ENCODE peak calls at places on chromosome 12, in seven cellular contexts. One of them, this sample, is unnamed.

GRCh38 chr12:34396861-34397590 is 374.7 kb downstream of the ALG10 start:
- DNase-seq in SJSA1: peak
- DNase-seq in BJ: no peak
- DNase-seq in cardiac fibroblast: no peak
- DNase-seq in AG04450: no peak
- DNase-seq in OCI-LY7: no peak
- DNase-seq in esophagus squamous epithelium: no peak
- DNase-seq in this sample: no peak

GRCh38 chr12:80763874-80764273 is 47.2 kb downstream of the MYF5 start:
- DNase-seq in SJSA1: no peak
- DNase-seq in BJ: no peak
- DNase-seq in cardiac fibroblast: peak
- DNase-seq in AG04450: no peak
- DNase-seq in OCI-LY7: peak
- DNase-seq in esophagus squamous epithelium: no peak
- DNase-seq in this sample: no peak

GRCh38 chr12:51009038-51009437 is 17.1 kb downstream of the SLC11A2 start:
- DNase-seq in SJSA1: no peak
- DNase-seq in BJ: no peak
- DNase-seq in cardiac fibroblast: no peak
- DNase-seq in AG04450: no peak
- DNase-seq in OCI-LY7: no peak
- DNase-seq in esophagus squamous epithelium: no peak
- DNase-seq in this sample: no peak

GRCh38 chr12:114784526-114784925 is 100.6 kb upstream of the TBX3 start:
- DNase-seq in SJSA1: no peak
- DNase-seq in BJ: no peak
- DNase-seq in cardiac fibroblast: no peak
- DNase-seq in AG04450: no peak
- DNase-seq in OCI-LY7: no peak
- DNase-seq in esophagus squamous epithelium: no peak
- DNase-seq in this sample: no peak

GRCh38 chr12:29578070-29578469 is 80.6 kb upstream of the OVCH1 start:
- DNase-seq in SJSA1: no peak
- DNase-seq in BJ: no peak
- DNase-seq in cardiac fibroblast: peak
- DNase-seq in AG04450: no peak
- DNase-seq in OCI-LY7: no peak
- DNase-seq in esophagus squamous epithelium: no peak
- DNase-seq in this sample: no peak

GRCh38 chr12:84910549-84911241 is 1.9 kb downstream of the SLC6A15 start:
- DNase-seq in SJSA1: no peak
- DNase-seq in BJ: no peak
- DNase-seq in cardiac fibroblast: peak
- DNase-seq in AG04450: no peak
- DNase-seq in OCI-LY7: no peak
- DNase-seq in esophagus squamous epithelium: no peak
- DNase-seq in this sample: no peak

GRCh38 chr12:62250671-62251608 is 9.3 kb upstream of the USP15 start:
- DNase-seq in SJSA1: no peak
- DNase-seq in BJ: peak
- DNase-seq in cardiac fibroblast: peak
- DNase-seq in AG04450: no peak
- DNase-seq in OCI-LY7: no peak
- DNase-seq in esophagus squamous epithelium: no peak
- DNase-seq in this sample: no peak

GRCh38 chr12:95784286-95784685 is 6.3 kb downstream of the NTN4 start:
- DNase-seq in SJSA1: no peak
- DNase-seq in BJ: no peak
- DNase-seq in cardiac fibroblast: no peak
- DNase-seq in AG04450: no peak
- DNase-seq in OCI-LY7: no peak
- DNase-seq in esophagus squamous epithelium: no peak
- DNase-seq in this sample: no peak

GRCh38 chr12:123363743-123364531 is 710 bp downstream of the SBNO1 start:
- DNase-seq in SJSA1: no peak
- DNase-seq in BJ: no peak
- DNase-seq in cardiac fibroblast: no peak
- DNase-seq in AG04450: no peak
- DNase-seq in OCI-LY7: peak
- DNase-seq in esophagus squamous epithelium: no peak
- DNase-seq in this sample: no peak

GRCh38 chr12:2960996-2961616 is 1.9 kb downstream of the TEAD4 start:
- DNase-seq in SJSA1: no peak
- DNase-seq in BJ: no peak
- DNase-seq in cardiac fibroblast: peak
- DNase-seq in AG04450: no peak
- DNase-seq in OCI-LY7: no peak
- DNase-seq in esophagus squamous epithelium: no peak
- DNase-seq in this sample: no peak

GRCh38 chr12:6370994-6371754 is 4.2 kb downstream of the SCNN1A start:
- DNase-seq in SJSA1: peak
- DNase-seq in BJ: no peak
- DNase-seq in cardiac fibroblast: peak
- DNase-seq in AG04450: no peak
- DNase-seq in OCI-LY7: no peak
- DNase-seq in esophagus squamous epithelium: no peak
- DNase-seq in this sample: peak

GRCh38 chr12:6370576-6370935 is 4.8 kb downstream of the SCNN1A start:
- DNase-seq in SJSA1: no peak
- DNase-seq in BJ: no peak
- DNase-seq in cardiac fibroblast: no peak
- DNase-seq in AG04450: no peak
- DNase-seq in OCI-LY7: no peak
- DNase-seq in esophagus squamous epithelium: no peak
- DNase-seq in this sample: no peak

GRCh38 chr12:6373022-6373787 is 2.2 kb downstream of the SCNN1A start:
- DNase-seq in SJSA1: no peak
- DNase-seq in BJ: no peak
- DNase-seq in cardiac fibroblast: no peak
- DNase-seq in AG04450: no peak
- DNase-seq in OCI-LY7: no peak
- DNase-seq in esophagus squamous epithelium: no peak
- DNase-seq in this sample: no peak

GRCh38 chr12:6374028-6374780 is 1.2 kb downstream of the SCNN1A start:
- DNase-seq in SJSA1: peak
- DNase-seq in BJ: no peak
- DNase-seq in cardiac fibroblast: no peak
- DNase-seq in AG04450: no peak
- DNase-seq in OCI-LY7: no peak
- DNase-seq in esophagus squamous epithelium: no peak
- DNase-seq in this sample: no peak

DNA sequence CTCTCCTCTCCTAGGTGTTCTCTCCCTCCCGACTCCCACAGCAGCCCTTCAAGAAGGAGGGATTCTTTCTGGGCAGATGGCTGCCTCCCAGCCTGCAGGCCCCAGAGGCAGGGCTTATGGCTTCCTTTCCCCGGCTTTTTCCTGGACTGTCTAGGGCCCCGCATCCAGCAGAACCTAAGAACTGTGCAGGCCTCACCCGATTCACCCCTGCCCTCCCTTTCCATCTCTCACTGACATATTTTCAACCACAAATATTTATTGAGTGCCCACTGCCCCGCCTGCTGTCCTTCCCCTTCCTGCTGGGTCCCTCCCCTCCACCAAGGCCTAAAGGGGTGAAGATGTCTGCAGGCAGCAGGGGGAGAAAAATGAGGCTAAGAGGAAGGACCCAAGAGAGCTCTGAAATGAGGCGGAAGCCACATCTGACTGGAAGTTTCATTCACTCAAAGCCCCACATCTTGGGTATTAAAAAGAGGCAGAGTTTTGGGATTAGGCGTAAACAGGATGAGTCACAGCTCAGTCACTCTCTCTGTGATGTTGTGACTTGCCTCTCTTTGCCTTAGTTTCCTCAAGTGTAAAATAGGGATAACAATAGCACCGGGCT is 2.9 kb downstream of the SCNN1A start:
- DNase-seq in SJSA1: peak
- DNase-seq in BJ: peak
- DNase-seq in cardiac fibroblast: peak
- DNase-seq in AG04450: no peak
- DNase-seq in OCI-LY7: no peak
- DNase-seq in esophagus squamous epithelium: no peak
- DNase-seq in this sample: peak
- H3K4me3 ChIP-seq in SJSA1: no peak
- H3K4me3 ChIP-seq in BJ: no peak
- H3K4me3 ChIP-seq in cardiac fibroblast: no peak
- H3K4me3 ChIP-seq in AG04450: no peak
- H3K4me3 ChIP-seq in OCI-LY7: no peak
- H3K4me3 ChIP-seq in esophagus squamous epithelium: peak
- H3K4me3 ChIP-seq in this sample: peak

DNA sequence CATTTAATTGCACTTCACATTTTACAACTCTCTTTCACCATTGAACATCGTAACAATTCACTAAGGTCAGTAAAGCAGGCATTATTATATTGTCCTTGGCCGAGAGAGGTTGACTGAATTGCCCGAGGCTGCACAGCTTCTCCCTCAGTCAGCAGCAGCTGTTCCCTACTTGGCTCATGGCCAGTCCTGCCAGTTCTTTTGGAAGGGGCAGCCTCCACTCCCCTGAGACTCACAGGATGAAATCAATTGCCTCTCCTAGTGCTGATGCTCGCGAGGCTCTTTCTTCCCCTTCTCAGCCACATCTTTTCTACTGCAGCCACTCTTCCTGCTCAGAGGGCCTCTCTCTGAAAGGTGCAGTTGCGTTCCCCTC is 79.9 kb upstream of the KCNA1 start:
- DNase-seq in SJSA1: no peak
- DNase-seq in BJ: no peak
- DNase-seq in cardiac fibroblast: no peak
- DNase-seq in AG04450: no peak
- DNase-seq in OCI-LY7: peak
- DNase-seq in esophagus squamous epithelium: no peak
- DNase-seq in this sample: no peak
- H3K4me3 ChIP-seq in SJSA1: no peak
- H3K4me3 ChIP-seq in BJ: no peak
- H3K4me3 ChIP-seq in cardiac fibroblast: no peak
- H3K4me3 ChIP-seq in AG04450: no peak
- H3K4me3 ChIP-seq in OCI-LY7: peak
- H3K4me3 ChIP-seq in esophagus squamous epithelium: no peak
- H3K4me3 ChIP-seq in this sample: no peak

DNA sequence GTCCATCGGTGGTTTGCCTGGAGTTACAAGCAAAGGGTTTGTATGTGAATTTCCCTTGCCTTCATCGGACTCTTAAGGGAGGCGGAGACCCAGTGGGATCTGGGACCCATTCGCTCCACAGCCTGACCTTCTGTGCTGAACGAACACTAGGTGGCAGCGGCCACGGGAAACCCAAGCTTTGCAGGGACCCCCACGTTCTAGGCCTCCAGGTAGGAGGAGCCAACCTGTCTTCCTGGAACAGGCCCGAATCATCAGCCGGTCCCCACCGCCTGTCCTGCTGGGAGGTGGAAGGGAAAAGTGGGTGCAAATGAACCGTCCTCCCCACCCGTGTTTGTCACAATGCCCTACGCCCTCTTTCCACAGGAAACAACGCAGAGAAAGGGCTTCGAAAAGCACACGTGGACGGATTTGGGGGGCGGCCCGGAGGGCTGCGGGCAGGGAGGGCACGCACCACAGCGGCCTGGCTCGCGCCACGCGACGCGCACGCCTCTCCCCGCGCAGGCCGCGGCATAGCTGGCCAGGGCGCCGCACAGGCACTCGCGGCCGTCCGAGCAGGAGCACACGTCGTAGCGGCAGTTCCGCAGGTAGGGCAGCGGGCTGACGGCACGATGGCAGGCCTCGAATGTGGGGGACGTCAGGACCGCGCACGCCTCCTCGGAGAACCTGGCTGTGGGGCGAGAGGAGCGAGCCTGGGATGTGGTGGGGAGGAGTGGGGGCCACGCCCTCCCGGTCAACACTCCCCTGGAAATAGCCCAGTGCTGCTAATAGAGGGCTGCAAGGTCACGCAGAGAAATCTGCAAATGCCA is 67.9 kb downstream of the VWF start:
- DNase-seq in SJSA1: no peak
- DNase-seq in BJ: no peak
- DNase-seq in cardiac fibroblast: no peak
- DNase-seq in AG04450: no peak
- DNase-seq in OCI-LY7: peak
- DNase-seq in esophagus squamous epithelium: no peak
- DNase-seq in this sample: no peak
- H3K4me3 ChIP-seq in SJSA1: no peak
- H3K4me3 ChIP-seq in BJ: no peak
- H3K4me3 ChIP-seq in cardiac fibroblast: no peak
- H3K4me3 ChIP-seq in AG04450: no peak
- H3K4me3 ChIP-seq in OCI-LY7: no peak
- H3K4me3 ChIP-seq in esophagus squamous epithelium: no peak
- H3K4me3 ChIP-seq in this sample: no peak

GRCh38 chr12:42854826-42855225 is 265.3 kb upstream of the PRICKLE1 start:
- DNase-seq in SJSA1: no peak
- DNase-seq in BJ: no peak
- DNase-seq in cardiac fibroblast: no peak
- DNase-seq in AG04450: no peak
- DNase-seq in OCI-LY7: no peak
- DNase-seq in esophagus squamous epithelium: no peak
- DNase-seq in this sample: no peak
- H3K4me3 ChIP-seq in SJSA1: no peak
- H3K4me3 ChIP-seq in BJ: no peak
- H3K4me3 ChIP-seq in cardiac fibroblast: no peak
- H3K4me3 ChIP-seq in AG04450: no peak
- H3K4me3 ChIP-seq in OCI-LY7: no peak
- H3K4me3 ChIP-seq in esophagus squamous epithelium: no peak
- H3K4me3 ChIP-seq in this sample: no peak

GRCh38 chr12:98582093-98582492 is 11.4 kb upstream of the SLC25A3 start:
- DNase-seq in SJSA1: no peak
- DNase-seq in BJ: no peak
- DNase-seq in cardiac fibroblast: no peak
- DNase-seq in AG04450: no peak
- DNase-seq in OCI-LY7: no peak
- DNase-seq in esophagus squamous epithelium: no peak
- DNase-seq in this sample: no peak
- H3K4me3 ChIP-seq in SJSA1: no peak
- H3K4me3 ChIP-seq in BJ: no peak
- H3K4me3 ChIP-seq in cardiac fibroblast: no peak
- H3K4me3 ChIP-seq in AG04450: no peak
- H3K4me3 ChIP-seq in OCI-LY7: no peak
- H3K4me3 ChIP-seq in esophagus squamous epithelium: no peak
- H3K4me3 ChIP-seq in this sample: no peak

DNA sequence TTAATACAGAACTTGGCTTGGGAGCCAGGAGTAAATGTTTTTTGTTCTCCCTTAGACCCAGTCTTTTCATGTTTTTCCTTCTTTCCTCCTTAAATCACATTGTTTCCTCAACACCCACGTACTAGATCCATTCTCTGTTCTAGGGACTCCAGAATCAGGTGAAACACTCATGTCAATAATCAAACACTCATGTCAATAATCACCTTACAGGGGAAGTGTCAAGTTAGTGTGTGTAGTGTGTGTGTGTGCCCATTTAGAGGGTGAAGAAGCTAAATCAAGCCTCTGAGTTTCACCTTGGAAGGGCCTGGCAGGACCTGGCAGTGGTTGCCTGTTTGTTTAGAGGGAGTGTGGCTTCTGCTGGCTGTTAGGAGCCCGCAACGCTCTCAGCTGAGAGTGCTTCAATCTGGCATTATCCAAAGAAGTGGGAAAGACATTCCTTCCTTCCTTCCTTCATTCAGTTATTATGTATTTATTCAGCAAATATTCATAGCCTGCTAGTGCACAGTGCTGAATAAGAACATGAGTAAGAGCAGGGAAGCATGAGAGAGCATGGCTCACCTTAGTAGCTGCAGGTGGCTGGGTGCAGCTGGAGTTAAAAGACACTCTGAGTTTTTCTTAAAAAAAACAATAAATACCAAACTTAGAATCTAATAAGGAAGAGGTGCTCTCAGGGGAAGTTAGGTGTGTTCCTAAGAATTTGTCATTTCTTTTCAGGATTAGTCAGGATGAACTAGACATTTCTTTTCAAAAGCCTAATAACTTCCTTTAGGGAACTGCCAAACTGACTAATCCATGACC is 17.6 kb upstream of the EID3 start:
- DNase-seq in SJSA1: no peak
- DNase-seq in BJ: no peak
- DNase-seq in cardiac fibroblast: peak
- DNase-seq in AG04450: no peak
- DNase-seq in OCI-LY7: peak
- DNase-seq in esophagus squamous epithelium: no peak
- DNase-seq in this sample: no peak
- H3K4me3 ChIP-seq in SJSA1: no peak
- H3K4me3 ChIP-seq in BJ: peak
- H3K4me3 ChIP-seq in cardiac fibroblast: no peak
- H3K4me3 ChIP-seq in AG04450: peak
- H3K4me3 ChIP-seq in OCI-LY7: peak
- H3K4me3 ChIP-seq in esophagus squamous epithelium: no peak
- H3K4me3 ChIP-seq in this sample: no peak